ENCODE peak calls at places on chromosomes 16 and 17, in nine cellular contexts. A, F, N, I, J, K, X, B and M are unnamed samples.

GRCh38 chr16:6345090-6345489 is 987.6 kb upstream of the RBFOX1 start:
- DNase-seq in J (no peak), F (no peak), N (no peak), B (no peak), X (no peak), A (no peak), K (no peak), I (no peak), M (no peak)

GRCh38 chr17:48961516-48962233 is 6.7 kb downstream of the GIP start:
- DNase-seq in X (peak; percentile 57), N (no peak), F (no peak), J (peak; percentile 93), A (no peak), K (no peak), B (no peak), I (no peak), M (no peak)

GRCh38 chr17:65228287-65228686 is 91.1 kb downstream of the RGS9 start:
- DNase-seq in I (no peak), B (no peak), N (no peak), K (no peak), F (no peak), J (no peak), X (no peak), A (peak; percentile 2), M (no peak)

GRCh38 chr16:89324056-89325010 is 106.8 kb downstream of the ZNF778 start:
- DNase-seq in B (no peak), F (no peak), I (no peak), J (peak; percentile 83), X (no peak), K (no peak), N (no peak), A (no peak), M (no peak)

GRCh38 chr17:74215332-74215727 is 2.0 kb downstream of the TTYH2 start:
- DNase-seq in N (no peak), F (peak; percentile 40), J (no peak), I (no peak), A (no peak), K (no peak), X (no peak), B (no peak), M (no peak)

GRCh38 chr16:76446251-76446650 is 169.1 kb downstream of the CNTNAP4 start:
- DNase-seq in N (no peak), J (no peak), A (no peak), K (no peak), I (no peak), B (no peak), F (no peak), X (no peak), M (no peak)

GRCh38 chr16:85810097-85810741 is 10.7 kb downstream of the COX4I1 start:
- DNase-seq in I (no peak), F (no peak), A (no peak), X (no peak), J (no peak), B (no peak), N (no peak), K (no peak), M (no peak)

GRCh38 chr16:21222495-21223337 is 10.8 kb upstream of the ANKS4B start:
- DNase-seq in X (no peak), I (no peak), A (no peak), N (no peak), K (peak; percentile 49), J (no peak), F (no peak), B (no peak), M (no peak)

GRCh38 chr17:41905172-41905571 is 13.6 kb downstream of the ACLY start:
- DNase-seq in B (no peak), A (no peak), J (no peak), X (no peak), N (peak; percentile 56), I (no peak), F (no peak), K (no peak), M (no peak)

GRCh38 chr16:89261691-89262563 is 44.4 kb downstream of the ZNF778 start:
- DNase-seq in N (no peak), J (no peak), B (no peak), F (no peak), K (no peak), I (no peak), A (no peak), X (no peak), M (no peak)

GRCh38 chr16:83734136-83734535 is 73.6 kb upstream of the HSBP1 start:
- DNase-seq in X (no peak), K (no peak), A (no peak), F (no peak), B (no peak), N (no peak), J (no peak), I (no peak), M (no peak)

GRCh38 chr17:16418684-16419066 is 3.3 kb downstream of the TRPV2 start:
- DNase-seq in J (peak; percentile 41), I (no peak), N (no peak), K (no peak), X (peak; percentile 24), B (no peak), A (no peak), F (no peak), M (no peak)

GRCh38 chr17:42289863-42290165 is 1.5 kb downstream of the STAT5A start:
- DNase-seq in B (no peak), K (no peak), A (no peak), N (peak; percentile 48), X (no peak), J (no peak), I (peak; percentile 15), F (no peak), M (no peak)

DNA sequence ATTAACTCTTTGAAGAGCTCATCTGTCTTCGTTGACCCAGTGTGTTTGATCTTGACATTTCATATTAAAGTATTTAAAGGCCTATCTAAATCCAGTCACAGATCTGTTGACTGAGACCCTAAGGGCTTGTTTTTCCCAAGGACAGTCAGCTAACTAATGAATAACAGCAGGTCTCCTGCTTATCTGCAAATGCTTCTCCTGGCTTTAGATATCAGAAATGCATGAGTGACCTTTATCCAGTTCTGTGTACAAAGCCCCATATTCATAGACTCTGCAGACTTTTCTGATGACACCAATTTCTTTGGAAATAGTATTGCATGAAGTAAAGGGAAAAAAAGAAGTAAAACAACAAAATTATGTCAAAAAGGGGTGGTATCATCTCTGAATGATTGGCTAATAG is 70.3 kb downstream of the YPEL2 start:
- DNase-seq in B (no peak), A (no peak), J (no peak), X (no peak), K (no peak), N (no peak), F (no peak), I (no peak), M (no peak)
- H3K4me3 ChIP-seq in B (no peak overlapping the region), A (no peak overlapping the region), J (no peak overlapping the region), X (no peak overlapping the region), K (no peak overlapping the region), N (no peak overlapping the region), F (no peak overlapping the region), I (no peak overlapping the region), M (no peak overlapping the region)

DNA sequence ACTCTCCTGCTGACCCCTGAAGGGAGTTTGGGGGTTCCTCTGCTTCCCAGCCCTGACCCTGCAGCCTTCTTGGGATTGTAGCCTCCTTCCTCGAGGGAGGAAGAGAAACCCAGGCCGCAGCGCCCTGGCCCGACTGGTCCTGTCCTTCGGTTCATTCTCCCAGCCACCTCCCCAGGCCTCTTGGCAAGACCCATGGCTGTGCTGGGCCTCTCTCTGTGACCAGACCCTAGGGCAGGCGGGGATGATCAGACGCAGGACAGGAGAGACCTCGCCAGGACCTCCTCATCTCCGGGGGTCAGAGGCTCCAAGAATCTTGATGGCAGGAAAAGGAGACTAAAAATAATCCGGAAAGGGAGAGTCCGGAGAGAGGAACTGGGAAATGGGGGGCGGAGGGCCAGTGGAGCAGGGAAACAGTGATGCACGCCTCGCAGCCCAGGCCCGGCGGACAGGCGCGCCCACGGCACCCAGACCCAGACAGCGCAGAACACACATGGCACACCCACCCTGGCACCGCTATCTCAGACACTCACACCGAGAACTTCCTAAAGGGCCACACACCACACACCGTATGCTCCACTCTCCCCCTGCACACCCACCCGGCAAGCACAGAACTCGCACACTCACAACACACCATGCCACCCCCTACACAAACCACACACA is 1.2 kb downstream of the ARHGEF15 start:
- DNase-seq in I (no peak), J (no peak), F (peak; percentile 46), X (no peak), B (no peak), K (no peak), A (no peak), N (no peak), M (no peak)
- H3K4me3 ChIP-seq in I (no peak overlapping the region), J (no peak overlapping the region), F (peak overlapping the region; percentile 45), X (no peak overlapping the region), B (peak overlapping the region; percentile 36), K (no peak overlapping the region), A (no peak overlapping the region), N (no peak overlapping the region), M (no peak overlapping the region)

GRCh38 chr16:73172621-73173312 is 124.8 kb upstream of the ZFHX3 start:
- DNase-seq in F (peak; percentile 82), K (peak; percentile 88), I (peak; percentile 90), J (peak; percentile 83), N (peak; percentile 70), B (no peak), A (no peak), X (peak; percentile 42), M (peak; percentile 82)
- H3K4me3 ChIP-seq in F (no peak overlapping the region), K (no peak overlapping the region), I (peak overlapping the region; percentile 5), J (peak overlapping the region; percentile 29), N (no peak overlapping the region), B (no peak overlapping the region), A (no peak overlapping the region), X (no peak overlapping the region), M (no peak overlapping the region)

GRCh38 chr17:15258113-15258512 is 7.0 kb downstream of the PMP22 start:
- DNase-seq in X (no peak), A (no peak), K (no peak), F (no peak), N (no peak), J (no peak), I (no peak), B (no peak), M (no peak)

GRCh38 chr17:15260376-15261062 is 4.6 kb downstream of the PMP22 start:
- DNase-seq in I (peak; percentile 91), K (peak; percentile 83), J (peak; percentile 92), N (peak; percentile 88), A (peak; percentile 38), B (peak; percentile 73), F (peak; percentile 92), X (peak; percentile 67), M (peak; percentile 61)

GRCh38 chr17:15261063-15261817 is 3.9 kb downstream of the PMP22 start:
- DNase-seq in I (peak; percentile 64), B (peak; percentile 48), K (peak; percentile 43), X (peak; percentile 54), N (peak; percentile 60), F (peak; percentile 66), A (no peak), J (peak; percentile 89), M (no peak)

GRCh38 chr17:15255713-15256454 is 9.2 kb downstream of the PMP22 start:
- DNase-seq in K (no peak), F (no peak), J (peak; percentile 85), A (no peak), B (peak; percentile 41), I (peak; percentile 61), N (no peak), X (peak; percentile 50), M (no peak)

DNA sequence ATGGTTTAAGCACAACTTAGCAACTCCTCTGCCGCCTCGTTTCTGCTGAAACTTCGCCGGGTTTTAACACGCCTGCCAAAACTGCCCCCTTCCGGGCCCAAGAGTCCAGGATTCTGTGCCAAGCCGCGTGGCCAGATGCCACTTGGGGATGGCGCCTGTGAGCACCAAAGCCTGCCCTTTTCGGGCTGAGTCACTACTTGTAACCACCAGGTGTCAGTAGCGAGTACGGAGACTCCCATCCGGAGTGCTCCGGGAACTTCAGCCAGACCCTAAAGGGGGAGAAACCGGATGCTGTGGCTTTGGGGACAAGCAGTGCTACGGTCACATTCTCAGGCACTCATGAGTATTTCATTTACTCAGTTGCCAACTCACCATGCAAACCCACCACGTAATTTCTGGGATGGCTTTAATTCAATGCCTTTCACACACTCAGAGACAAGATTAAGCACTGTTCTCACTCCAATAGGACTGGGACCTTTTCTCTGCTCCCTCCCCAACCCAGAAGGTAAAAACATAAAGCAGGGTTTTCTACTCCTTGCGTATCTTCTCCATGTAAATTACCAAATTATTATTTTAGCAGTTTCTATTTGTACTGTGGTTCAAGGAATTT is 7.7 kb downstream of the PMP22 start:
- DNase-seq in J (peak; percentile 90), A (peak; percentile 44), X (peak; percentile 58), N (peak; percentile 84), K (peak; percentile 84), B (peak; percentile 71), I (peak; percentile 79), F (peak; percentile 84), M (no peak)
- H3K4me3 ChIP-seq in J (peak overlapping the region; percentile 26), A (no peak overlapping the region), X (no peak overlapping the region), N (peak overlapping the region; percentile 35), K (peak overlapping the region; percentile 6), B (peak overlapping the region; percentile 26), I (no peak overlapping the region), F (peak overlapping the region; percentile 13), M (no peak overlapping the region)